ENCODE peak calls at places on chromosomes 7 and 10, in five cellular contexts. One of them, this sample, is unnamed.
A peak's percentile ranks its signal among the peaks of the same experiment; 100 is the strongest.

GRCh38 chr7:44279286-44279685 is 46.1 kb downstream of the CAMK2B start:
- DNase-seq in tibial artery: peak; percentile 11
- DNase-seq in left ventricle myocardium inferior: peak; percentile 2
- DNase-seq in fibroblast of lung: no peak
- DNase-seq in stomach: no peak
- DNase-seq in this sample: peak; percentile 38

GRCh38 chr7:1530946-1531262 is 402 bp downstream of the MAFK start:
- DNase-seq in stomach: no peak
- DNase-seq in fibroblast of lung: no peak
- DNase-seq in left ventricle myocardium inferior: no peak
- DNase-seq in tibial artery: no peak
- DNase-seq in this sample: no peak

GRCh38 chr10:116155191-116155590 is 117.8 kb downstream of the GFRA1 start:
- DNase-seq in tibial artery: no peak
- DNase-seq in left ventricle myocardium inferior: no peak
- DNase-seq in fibroblast of lung: no peak
- DNase-seq in stomach: no peak
- DNase-seq in this sample: no peak

GRCh38 chr10:132811891-132812481 is 26.0 kb upstream of the NKX6-2 start:
- DNase-seq in left ventricle myocardium inferior: peak; percentile 7
- DNase-seq in fibroblast of lung: no peak
- DNase-seq in tibial artery: no peak
- DNase-seq in stomach: peak; percentile 23
- DNase-seq in this sample: no peak

GRCh38 chr10:109929501-109930219 is 6.3 kb upstream of the XPNPEP1 start:
- DNase-seq in left ventricle myocardium inferior: no peak
- DNase-seq in fibroblast of lung: peak; percentile 51
- DNase-seq in stomach: no peak
- DNase-seq in tibial artery: no peak
- DNase-seq in this sample: no peak

GRCh38 chr10:20281579-20281978 is 465.3 kb downstream of the PLXDC2 start:
- DNase-seq in tibial artery: no peak
- DNase-seq in left ventricle myocardium inferior: no peak
- DNase-seq in fibroblast of lung: no peak
- DNase-seq in stomach: no peak
- DNase-seq in this sample: no peak

GRCh38 chr7:26090927-26091519 is 61.0 kb upstream of the NFE2L3 start:
- DNase-seq in stomach: no peak
- DNase-seq in fibroblast of lung: peak; percentile 62
- DNase-seq in tibial artery: no peak
- DNase-seq in left ventricle myocardium inferior: no peak
- DNase-seq in this sample: no peak

GRCh38 chr7:129781128-129781855 is 169.8 kb downstream of the NRF1 start:
- DNase-seq in stomach: no peak
- DNase-seq in fibroblast of lung: no peak
- DNase-seq in left ventricle myocardium inferior: no peak
- DNase-seq in tibial artery: no peak
- DNase-seq in this sample: no peak

GRCh38 chr10:50531388-50532077 is 92.2 kb downstream of the SGMS1 start:
- DNase-seq in stomach: no peak
- DNase-seq in tibial artery: no peak
- DNase-seq in left ventricle myocardium inferior: no peak
- DNase-seq in fibroblast of lung: no peak
- DNase-seq in this sample: no peak

GRCh38 chr7:21507627-21508343 is 35.1 kb upstream of the DNAH11 start:
- DNase-seq in fibroblast of lung: peak; percentile 15
- DNase-seq in stomach: peak; percentile 51
- DNase-seq in tibial artery: no peak
- DNase-seq in left ventricle myocardium inferior: no peak
- DNase-seq in this sample: no peak

GRCh38 chr10:23886355-23886754 is 322.6 kb upstream of the KIAA1217 start:
- DNase-seq in left ventricle myocardium inferior: no peak
- DNase-seq in tibial artery: no peak
- DNase-seq in fibroblast of lung: no peak
- DNase-seq in stomach: no peak
- DNase-seq in this sample: no peak

GRCh38 chr10:62380002-62380401 is 5.8 kb downstream of the ZNF365 start:
- DNase-seq in left ventricle myocardium inferior: no peak
- DNase-seq in fibroblast of lung: peak; percentile 91
- DNase-seq in stomach: no peak
- DNase-seq in tibial artery: no peak
- DNase-seq in this sample: no peak

GRCh38 chr7:39686261-39686924 is 63.0 kb downstream of the RALA start:
- DNase-seq in left ventricle myocardium inferior: no peak
- DNase-seq in tibial artery: no peak
- DNase-seq in stomach: no peak
- DNase-seq in fibroblast of lung: peak; percentile 70
- DNase-seq in this sample: no peak

GRCh38 chr10:33143160-33143728 is 185.2 kb upstream of the ITGB1 start:
- DNase-seq in left ventricle myocardium inferior: no peak
- DNase-seq in stomach: no peak
- DNase-seq in fibroblast of lung: peak; percentile 89
- DNase-seq in tibial artery: no peak
- DNase-seq in this sample: no peak

GRCh38 chr10:29689001-29689400 is 54.2 kb upstream of the SVIL start:
- DNase-seq in tibial artery: no peak
- DNase-seq in left ventricle myocardium inferior: no peak
- DNase-seq in stomach: no peak
- DNase-seq in fibroblast of lung: peak; percentile 86
- DNase-seq in this sample: no peak

GRCh38 chr7:130506358-130506757 is 14.5 kb downstream of the MEST start:
- DNase-seq in left ventricle myocardium inferior: no peak
- DNase-seq in fibroblast of lung: no peak
- DNase-seq in stomach: no peak
- DNase-seq in tibial artery: no peak
- DNase-seq in this sample: no peak

GRCh38 chr10:60107308-60107976 is 201.1 kb upstream of the CCDC6 start:
- DNase-seq in fibroblast of lung: no peak
- DNase-seq in tibial artery: no peak
- DNase-seq in stomach: no peak
- DNase-seq in left ventricle myocardium inferior: no peak
- DNase-seq in this sample: no peak

GRCh38 chr7:115068220-115068619 is 146.3 kb downstream of the MDFIC start:
- DNase-seq in stomach: no peak
- DNase-seq in tibial artery: no peak
- DNase-seq in fibroblast of lung: no peak
- DNase-seq in left ventricle myocardium inferior: no peak
- DNase-seq in this sample: no peak

GRCh38 chr10:43863859-43864591 is 215.3 kb upstream of the ZNF32 start:
- DNase-seq in fibroblast of lung: peak; percentile 93
- DNase-seq in stomach: peak; percentile 47
- DNase-seq in tibial artery: peak; percentile 73
- DNase-seq in left ventricle myocardium inferior: peak; percentile 59
- DNase-seq in this sample: peak; percentile 75

GRCh38 chr10:75765705-75766104 is 334.3 kb downstream of the LRMDA start:
- DNase-seq in stomach: no peak
- DNase-seq in tibial artery: no peak
- DNase-seq in fibroblast of lung: no peak
- DNase-seq in left ventricle myocardium inferior: no peak
- DNase-seq in this sample: no peak

GRCh38 chr7:30070052-30070451 is 41.8 kb downstream of the PLEKHA8 start:
- DNase-seq in left ventricle myocardium inferior: no peak
- DNase-seq in stomach: no peak
- DNase-seq in tibial artery: no peak
- DNase-seq in fibroblast of lung: no peak
- DNase-seq in this sample: no peak

GRCh38 chr10:72353028-72353962 is 1.4 kb downstream of the DNAJB12 start:
- DNase-seq in tibial artery: no peak
- DNase-seq in left ventricle myocardium inferior: no peak
- DNase-seq in fibroblast of lung: peak; percentile 31
- DNase-seq in stomach: no peak
- DNase-seq in this sample: no peak

GRCh38 chr7:113085781-113086390 is 741 bp downstream of the GPR85 start:
- DNase-seq in fibroblast of lung: peak; percentile 48
- DNase-seq in stomach: no peak
- DNase-seq in tibial artery: no peak
- DNase-seq in left ventricle myocardium inferior: no peak
- DNase-seq in this sample: no peak

GRCh38 chr7:113087278-113087998 is 811 bp upstream of the GPR85 start:
- DNase-seq in fibroblast of lung: peak; percentile 93
- DNase-seq in tibial artery: no peak
- DNase-seq in stomach: no peak
- DNase-seq in left ventricle myocardium inferior: no peak
- DNase-seq in this sample: no peak

GRCh38 chr7:113084499-113085172 is 2.0 kb downstream of the GPR85 start:
- DNase-seq in left ventricle myocardium inferior: no peak
- DNase-seq in stomach: no peak
- DNase-seq in fibroblast of lung: no peak
- DNase-seq in tibial artery: no peak
- DNase-seq in this sample: no peak

GRCh38 chr7:113086431-113086888 is at the start of gene GPR85:
- DNase-seq in tibial artery: peak; percentile 29
- DNase-seq in stomach: peak; percentile 40
- DNase-seq in left ventricle myocardium inferior: peak; percentile 38
- DNase-seq in fibroblast of lung: peak; percentile 74
- DNase-seq in this sample: no peak

GRCh38 chr7:113086928-113087277 is 276 bp upstream of the GPR85 start:
- DNase-seq in tibial artery: no peak
- DNase-seq in left ventricle myocardium inferior: no peak
- DNase-seq in stomach: no peak
- DNase-seq in fibroblast of lung: no peak
- DNase-seq in this sample: no peak
- H3K27ac ChIP-seq in tibial artery: peak overlapping the region; percentile 46
- H3K27ac ChIP-seq in left ventricle myocardium inferior: peak overlapping the region; percentile 40
- H3K27ac ChIP-seq in stomach: peak overlapping the region; percentile 62
- H3K27ac ChIP-seq in fibroblast of lung: peak overlapping the region; percentile 92
- H3K27ac ChIP-seq in this sample: no peak overlapping the region

GRCh38 chr7:93092757-93093370 is 24.9 kb downstream of the SAMD9 start:
- DNase-seq in left ventricle myocardium inferior: no peak
- DNase-seq in fibroblast of lung: peak; percentile 52
- DNase-seq in tibial artery: no peak
- DNase-seq in stomach: no peak
- DNase-seq in this sample: no peak
- TF ChIP-seq CTCF in left ventricle myocardium inferior: no peak
- TF ChIP-seq CTCF in fibroblast of lung: peak; percentile 59
- TF ChIP-seq CTCF in tibial artery: no peak
- TF ChIP-seq CTCF in stomach: no peak
- TF ChIP-seq CTCF in this sample: no peak

GRCh38 chr10:21511931-21512330 is 13.6 kb downstream of the SKIDA1 start:
- DNase-seq in left ventricle myocardium inferior: no peak
- DNase-seq in tibial artery: no peak
- DNase-seq in fibroblast of lung: peak; percentile 13
- DNase-seq in stomach: no peak
- DNase-seq in this sample: no peak
- H3K4me3 ChIP-seq in left ventricle myocardium inferior: no peak overlapping the region
- H3K4me3 ChIP-seq in tibial artery: no peak overlapping the region
- H3K4me3 ChIP-seq in fibroblast of lung: no peak overlapping the region
- H3K4me3 ChIP-seq in stomach: no peak overlapping the region
- H3K4me3 ChIP-seq in this sample: no peak overlapping the region

DNA sequence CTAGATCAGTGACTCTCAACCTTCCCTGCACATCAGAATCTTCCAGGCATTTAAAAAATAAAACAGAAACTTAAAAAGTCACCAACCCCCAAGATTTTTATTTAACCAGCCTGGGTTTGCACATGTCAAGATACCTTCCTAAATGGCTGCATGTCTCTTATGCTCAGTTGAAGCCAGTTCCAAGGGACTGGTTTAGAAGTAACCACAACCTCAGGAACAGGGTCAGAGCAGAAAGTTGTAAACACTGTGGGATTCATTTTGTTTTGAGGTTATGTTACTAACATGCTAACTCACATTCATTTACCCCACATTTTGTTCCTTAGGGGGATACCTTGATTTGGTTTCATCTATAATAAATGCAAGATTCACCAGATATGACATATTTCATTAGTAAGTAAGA is 72.9 kb downstream of the PKD1L1 start:
- DNase-seq in stomach: no peak
- DNase-seq in tibial artery: no peak
- DNase-seq in fibroblast of lung: no peak
- DNase-seq in left ventricle myocardium inferior: no peak
- DNase-seq in this sample: no peak
- H3K27ac ChIP-seq in stomach: no peak overlapping the region
- H3K27ac ChIP-seq in tibial artery: no peak overlapping the region
- H3K27ac ChIP-seq in fibroblast of lung: no peak overlapping the region
- H3K27ac ChIP-seq in left ventricle myocardium inferior: peak overlapping the region; percentile 75
- H3K27ac ChIP-seq in this sample: no peak overlapping the region

GRCh38 chr7:47586925-47587324 is 5.0 kb upstream of the TNS3 start:
- DNase-seq in tibial artery: no peak
- DNase-seq in left ventricle myocardium inferior: no peak
- DNase-seq in fibroblast of lung: no peak
- DNase-seq in stomach: no peak
- DNase-seq in this sample: no peak
- TF ChIP-seq CTCF in tibial artery: no peak
- TF ChIP-seq CTCF in left ventricle myocardium inferior: no peak
- TF ChIP-seq CTCF in fibroblast of lung: no peak
- TF ChIP-seq CTCF in stomach: no peak
- TF ChIP-seq CTCF in this sample: no peak

This sample was measured in coronary artery.